ENCODE peak calls at places on chromosomes 1 and 21, in nine cellular contexts. Y is NCI-H1417; P is left cardiac atrium; G is Calu3; S is NCI-H2081; O is uterus; C is KG1; B is dermis microvascular lymphatic vessel endothelial cell; R is stimulated activated CD4-positive, alpha-beta T cell treated with anti-CD3 and anti-CD28 coated beads, Interleukin-12 subunit alpha, Interleukin-12 subunit beta, amount 100 ng/mL, for 4 hours. Z is an unnamed sample.

GRCh38 chr1:109134423-109134822 is 20.5 kb downstream of the ELAPOR1 start:
- DNase-seq in Y (peak; percentile 29), P (no peak), G (no peak), S (no peak), O (no peak), C (no peak), B (no peak), R (no peak), Z (no peak)

GRCh38 chr1:18641005-18641941 is 10.6 kb downstream of the PAX7 start:
- DNase-seq in Y (no peak), P (no peak), G (no peak), S (no peak), O (no peak), C (no peak), B (no peak), R (no peak), Z (no peak)

GRCh38 chr1:198483006-198483405 is 57.5 kb downstream of the ATP6V1G3 start:
- DNase-seq in Y (no peak), P (no peak), G (no peak), S (no peak), O (no peak), C (no peak), B (no peak), R (no peak), Z (no peak)

GRCh38 chr1:14740466-14740865 is 142.0 kb downstream of the KAZN start:
- DNase-seq in Y (no peak), P (no peak), G (no peak), S (no peak), O (no peak), C (no peak), B (no peak), R (no peak), Z (no peak)

GRCh38 chr1:2019571-2020309 is 595 bp downstream of the GABRD start:
- DNase-seq in Y (no peak), P (no peak), G (no peak), S (no peak), O (no peak), C (no peak), B (no peak), R (peak; percentile 20), Z (no peak)

GRCh38 chr1:150544204-150544603 is 5.0 kb upstream of the ADAMTSL4 start:
- DNase-seq in Y (peak; percentile 92), P (peak; percentile 9), G (no peak), S (peak; percentile 93), O (no peak), C (no peak), B (no peak), R (no peak), Z (no peak)

GRCh38 chr1:240607006-240607405 is 4.9 kb downstream of the GREM2 start:
- DNase-seq in Y (no peak), P (no peak), G (no peak), S (no peak), O (no peak), C (no peak), B (no peak), R (no peak), Z (no peak)

GRCh38 chr21:45888361-45889009 is 93.1 kb upstream of the COL6A1 start:
- DNase-seq in Y (no peak), P (peak; percentile 18), G (no peak), S (no peak), O (no peak), C (no peak), B (no peak), R (no peak), Z (no peak)

GRCh38 chr1:66282343-66282852 is 251.6 kb upstream of the SGIP1 start:
- DNase-seq in Y (no peak), P (peak; percentile 42), G (peak; percentile 43), S (no peak), O (peak; percentile 25), C (no peak), B (no peak), R (peak; percentile 38), Z (no peak)

GRCh38 chr1:61334718-61335589 is 252.6 kb downstream of the NFIA start:
- DNase-seq in Y (no peak), P (peak; percentile 76), G (no peak), S (peak; percentile 9), O (peak; percentile 29), C (no peak), B (peak; percentile 69), R (no peak), Z (no peak)

GRCh38 chr1:84969489-84970250 is 27.2 kb downstream of the MCOLN2 start:
- DNase-seq in Y (no peak), P (no peak), G (no peak), S (no peak), O (no peak), C (no peak), B (no peak), R (no peak), Z (no peak)

GRCh38 chr1:100530901-100531487 is 6.9 kb upstream of the GPR88 start:
- DNase-seq in Y (no peak), P (no peak), G (no peak), S (no peak), O (peak; percentile 29), C (peak; percentile 54), B (no peak), R (no peak), Z (no peak)

Z was measured in tibial nerve.